ENCODE peak calls at places on chromosomes 12 and 14, in six cellular contexts. One of them, this sample, is unnamed. For H3K9me3, the result is how much of the 10 kb centered on the place peaks cover.

GRCh38 chr14:68663385-68664076 is 129.3 kb downstream of the ZFP36L1 start:
- DNase-seq in H1: no peak
- DNase-seq in K562: no peak
- DNase-seq in HCT116: no peak
- DNase-seq in GM12878: peak
- DNase-seq in HepG2: no peak
- DNase-seq in this sample: no peak

GRCh38 chr12:87953257-87953860 is 75.8 kb downstream of the C12orf50 start:
- DNase-seq in H1: no peak
- DNase-seq in K562: no peak
- DNase-seq in HCT116: peak
- DNase-seq in GM12878: no peak
- DNase-seq in HepG2: peak
- DNase-seq in this sample: peak

GRCh38 chr12:59164991-59165718 is 244.9 kb upstream of the LRIG3 start:
- DNase-seq in H1: no peak
- DNase-seq in K562: no peak
- DNase-seq in HCT116: peak
- DNase-seq in GM12878: no peak
- DNase-seq in HepG2: peak
- DNase-seq in this sample: no peak

GRCh38 chr12:64107776-64108175 is 114.3 kb downstream of the KICS2 start:
- DNase-seq in H1: no peak
- DNase-seq in K562: no peak
- DNase-seq in HCT116: no peak
- DNase-seq in GM12878: no peak
- DNase-seq in HepG2: no peak
- DNase-seq in this sample: no peak

GRCh38 chr14:105492051-105492965 is 1.3 kb downstream of the TEDC1 start:
- DNase-seq in H1: no peak
- DNase-seq in K562: no peak
- DNase-seq in HCT116: no peak
- DNase-seq in GM12878: no peak
- DNase-seq in HepG2: no peak
- DNase-seq in this sample: no peak

GRCh38 chr12:25623816-25624215 is 70.7 kb upstream of the LMNTD1 start:
- DNase-seq in H1: no peak
- DNase-seq in K562: no peak
- DNase-seq in HCT116: no peak
- DNase-seq in GM12878: no peak
- DNase-seq in HepG2: no peak
- DNase-seq in this sample: no peak

GRCh38 chr12:18811268-18811667 is 73.3 kb downstream of the CAPZA3 start:
- DNase-seq in H1: no peak
- DNase-seq in K562: no peak
- DNase-seq in HCT116: no peak
- DNase-seq in GM12878: no peak
- DNase-seq in HepG2: no peak
- DNase-seq in this sample: no peak

GRCh38 chr12:95277139-95277538 is 59.5 kb downstream of the VEZT start:
- DNase-seq in H1: no peak
- DNase-seq in K562: no peak
- DNase-seq in HCT116: no peak
- DNase-seq in GM12878: no peak
- DNase-seq in HepG2: no peak
- DNase-seq in this sample: no peak

GRCh38 chr14:58572092-58572853 is 65.5 kb upstream of the DACT1 start:
- DNase-seq in H1: no peak
- DNase-seq in K562: no peak
- DNase-seq in HCT116: no peak
- DNase-seq in GM12878: no peak
- DNase-seq in HepG2: peak
- DNase-seq in this sample: no peak

GRCh38 chr12:14577344-14577743 is 9.7 kb upstream of the PLBD1 start:
- DNase-seq in H1: no peak
- DNase-seq in K562: no peak
- DNase-seq in HCT116: no peak
- DNase-seq in GM12878: peak
- DNase-seq in HepG2: no peak
- DNase-seq in this sample: no peak

GRCh38 chr12:90174198-90174510 is 465.5 kb upstream of the ATP2B1 start:
- DNase-seq in H1: no peak
- DNase-seq in K562: no peak
- DNase-seq in HCT116: peak
- DNase-seq in GM12878: peak
- DNase-seq in HepG2: no peak
- DNase-seq in this sample: no peak

GRCh38 chr12:49295087-49296001 is at the start of gene PRPH:
- DNase-seq in H1: no peak
- DNase-seq in K562: no peak
- DNase-seq in HCT116: no peak
- DNase-seq in GM12878: no peak
- DNase-seq in HepG2: no peak
- DNase-seq in this sample: no peak

GRCh38 chr12:121214171-121214777 is 4.3 kb downstream of the P2RX4 start:
- DNase-seq in H1: no peak
- DNase-seq in K562: no peak
- DNase-seq in HCT116: no peak
- DNase-seq in GM12878: no peak
- DNase-seq in HepG2: no peak
- DNase-seq in this sample: no peak

GRCh38 chr14:65170768-65171251 is 68.5 kb upstream of the MAX start:
- DNase-seq in H1: no peak
- DNase-seq in K562: no peak
- DNase-seq in HCT116: no peak
- DNase-seq in GM12878: peak
- DNase-seq in HepG2: no peak
- DNase-seq in this sample: no peak

DNA sequence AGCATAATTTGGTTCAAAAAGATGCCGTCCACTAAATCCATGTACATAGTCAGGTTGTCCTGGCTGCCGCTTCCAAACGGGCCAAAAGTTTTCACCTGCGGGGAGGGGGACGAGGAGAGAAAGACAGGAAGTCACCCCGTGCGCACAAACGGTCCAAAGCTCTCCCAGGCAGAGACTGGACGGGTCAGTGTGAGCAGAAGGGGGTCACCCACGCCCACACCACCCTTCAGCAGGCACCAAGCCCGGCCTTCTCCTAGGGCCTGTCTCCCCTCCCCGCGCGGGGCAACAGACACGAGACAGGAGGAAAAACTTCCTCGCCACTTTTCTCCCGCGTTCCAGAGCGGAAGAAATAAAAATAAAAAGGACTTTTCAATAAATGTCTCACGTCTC is 881 bp downstream of the CCDC88C start:
- DNase-seq in H1: no peak
- DNase-seq in K562: peak
- DNase-seq in HCT116: no peak
- DNase-seq in GM12878: no peak
- DNase-seq in HepG2: no peak
- DNase-seq in this sample: no peak
- H3K4me3 ChIP-seq in H1: peak
- H3K4me3 ChIP-seq in K562: peak
- H3K4me3 ChIP-seq in HCT116: peak
- H3K4me3 ChIP-seq in GM12878: peak
- H3K4me3 ChIP-seq in HepG2: peak
- H3K4me3 ChIP-seq in this sample: peak

DNA sequence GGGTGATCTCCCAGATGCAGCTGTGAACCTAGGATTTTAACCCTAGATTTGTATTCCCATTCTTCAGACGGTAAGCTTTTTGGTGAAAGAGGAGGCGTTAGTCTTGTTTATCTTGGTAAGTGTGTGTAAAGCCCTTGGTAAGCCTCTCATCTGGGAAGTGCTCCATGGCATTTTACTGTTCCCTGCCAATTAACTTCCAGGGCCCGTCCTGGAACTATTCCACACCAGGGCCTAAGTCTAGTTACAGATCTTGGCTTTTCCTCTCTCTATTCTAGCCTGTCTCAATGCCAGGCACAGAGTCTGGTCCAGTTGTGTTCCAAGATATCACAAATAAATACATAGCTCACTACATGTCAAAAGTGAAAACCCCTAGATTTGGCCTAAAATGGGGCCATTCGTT is 42.4 kb downstream of the YEATS4 start:
- DNase-seq in H1: no peak
- DNase-seq in K562: no peak
- DNase-seq in HCT116: no peak
- DNase-seq in GM12878: no peak
- DNase-seq in HepG2: no peak
- DNase-seq in this sample: no peak
- TF ChIP-seq ZNF274 in H1: no peak
- TF ChIP-seq ZNF274 in K562: no peak
- TF ChIP-seq ZNF274 in HCT116: no peak
- TF ChIP-seq ZNF274 in GM12878: no peak
- TF ChIP-seq ZNF274 in HepG2: no peak
- TF ChIP-seq ZNF274 in this sample: no peak

DNA sequence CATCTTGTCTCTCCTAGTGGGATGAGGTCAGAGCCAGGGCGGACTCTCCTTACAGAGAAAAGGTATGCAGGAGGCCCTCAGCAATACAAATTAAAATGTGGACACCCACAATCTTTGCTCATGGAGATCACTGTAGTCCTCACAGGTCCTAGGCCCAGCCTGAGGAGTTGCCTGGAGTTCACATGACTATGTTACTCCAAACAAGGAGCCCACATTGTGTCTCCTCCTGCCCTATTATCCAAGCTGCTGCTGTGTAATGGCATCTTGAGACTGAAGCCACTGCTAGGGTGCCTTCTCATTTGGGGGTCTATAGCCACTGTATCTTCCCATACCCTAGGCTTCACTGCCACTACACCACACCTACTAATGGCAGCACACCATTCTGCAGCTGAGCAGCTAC is 11.0 kb downstream of the OR4K1 start:
- DNase-seq in H1: no peak
- DNase-seq in K562: no peak
- DNase-seq in HCT116: no peak
- DNase-seq in GM12878: no peak
- DNase-seq in HepG2: no peak
- DNase-seq in this sample: no peak
- H3K9me3 ChIP-seq in H1: under half
- H3K9me3 ChIP-seq in K562: under half
- H3K9me3 ChIP-seq in HCT116: under half
- H3K9me3 ChIP-seq in GM12878: under half
- H3K9me3 ChIP-seq in HepG2: under half
- H3K9me3 ChIP-seq in this sample: under half

GRCh38 chr12:46390881-46391280 is 18.3 kb upstream of the SLC38A2 start:
- DNase-seq in H1: no peak
- DNase-seq in K562: no peak
- DNase-seq in HCT116: no peak
- DNase-seq in GM12878: no peak
- DNase-seq in HepG2: peak
- DNase-seq in this sample: no peak

GRCh38 chr12:46388427-46388992 is 15.9 kb upstream of the SLC38A2 start:
- DNase-seq in H1: no peak
- DNase-seq in K562: no peak
- DNase-seq in HCT116: no peak
- DNase-seq in GM12878: peak
- DNase-seq in HepG2: no peak
- DNase-seq in this sample: no peak

GRCh38 chr12:46387697-46388096 is 15.1 kb upstream of the SLC38A2 start:
- DNase-seq in H1: no peak
- DNase-seq in K562: no peak
- DNase-seq in HCT116: no peak
- DNase-seq in GM12878: no peak
- DNase-seq in HepG2: no peak
- DNase-seq in this sample: no peak

GRCh38 chr12:46390304-46390703 is 17.7 kb upstream of the SLC38A2 start:
- DNase-seq in H1: no peak
- DNase-seq in K562: no peak
- DNase-seq in HCT116: no peak
- DNase-seq in GM12878: no peak
- DNase-seq in HepG2: peak
- DNase-seq in this sample: no peak

GRCh38 chr12:46389130-46389616 is 16.6 kb upstream of the SLC38A2 start:
- DNase-seq in H1: no peak
- DNase-seq in K562: no peak
- DNase-seq in HCT116: no peak
- DNase-seq in GM12878: no peak
- DNase-seq in HepG2: no peak
- DNase-seq in this sample: no peak
- H3K4me3 ChIP-seq in H1: no peak
- H3K4me3 ChIP-seq in K562: no peak
- H3K4me3 ChIP-seq in HCT116: no peak
- H3K4me3 ChIP-seq in GM12878: peak
- H3K4me3 ChIP-seq in HepG2: no peak
- H3K4me3 ChIP-seq in this sample: no peak

GRCh38 chr14:22553445-22553844 is 35.6 kb downstream of the DAD1 start:
- DNase-seq in H1: no peak
- DNase-seq in K562: no peak
- DNase-seq in HCT116: no peak
- DNase-seq in GM12878: no peak
- DNase-seq in HepG2: no peak
- DNase-seq in this sample: no peak
- TF ChIP-seq ZNF274 in H1: no peak
- TF ChIP-seq ZNF274 in K562: no peak
- TF ChIP-seq ZNF274 in HCT116: no peak
- TF ChIP-seq ZNF274 in GM12878: no peak
- TF ChIP-seq ZNF274 in HepG2: no peak
- TF ChIP-seq ZNF274 in this sample: no peak

GRCh38 chr14:94880140-94880539 is 110.2 kb upstream of the GSC start:
- DNase-seq in H1: no peak
- DNase-seq in K562: no peak
- DNase-seq in HCT116: no peak
- DNase-seq in GM12878: no peak
- DNase-seq in HepG2: no peak
- DNase-seq in this sample: no peak

GRCh38 chr14:94879504-94879903 is 109.6 kb upstream of the GSC start:
- DNase-seq in H1: no peak
- DNase-seq in K562: no peak
- DNase-seq in HCT116: no peak
- DNase-seq in GM12878: no peak
- DNase-seq in HepG2: no peak
- DNase-seq in this sample: no peak

GRCh38 chr14:94884616-94885230 is 114.8 kb upstream of the GSC start:
- DNase-seq in H1: no peak
- DNase-seq in K562: no peak
- DNase-seq in HCT116: no peak
- DNase-seq in GM12878: no peak
- DNase-seq in HepG2: no peak
- DNase-seq in this sample: no peak

GRCh38 chr14:94880805-94881204 is 110.9 kb upstream of the GSC start:
- DNase-seq in H1: no peak
- DNase-seq in K562: no peak
- DNase-seq in HCT116: no peak
- DNase-seq in GM12878: no peak
- DNase-seq in HepG2: no peak
- DNase-seq in this sample: no peak

GRCh38 chr14:94882401-94882800 is 112.5 kb upstream of the GSC start:
- DNase-seq in H1: no peak
- DNase-seq in K562: no peak
- DNase-seq in HCT116: no peak
- DNase-seq in GM12878: no peak
- DNase-seq in HepG2: no peak
- DNase-seq in this sample: no peak
- H3K9me3 ChIP-seq in H1: under half
- H3K9me3 ChIP-seq in K562: under half
- H3K9me3 ChIP-seq in HCT116: under half
- H3K9me3 ChIP-seq in GM12878: under half
- H3K9me3 ChIP-seq in HepG2: under half
- H3K9me3 ChIP-seq in this sample: under half

DNA sequence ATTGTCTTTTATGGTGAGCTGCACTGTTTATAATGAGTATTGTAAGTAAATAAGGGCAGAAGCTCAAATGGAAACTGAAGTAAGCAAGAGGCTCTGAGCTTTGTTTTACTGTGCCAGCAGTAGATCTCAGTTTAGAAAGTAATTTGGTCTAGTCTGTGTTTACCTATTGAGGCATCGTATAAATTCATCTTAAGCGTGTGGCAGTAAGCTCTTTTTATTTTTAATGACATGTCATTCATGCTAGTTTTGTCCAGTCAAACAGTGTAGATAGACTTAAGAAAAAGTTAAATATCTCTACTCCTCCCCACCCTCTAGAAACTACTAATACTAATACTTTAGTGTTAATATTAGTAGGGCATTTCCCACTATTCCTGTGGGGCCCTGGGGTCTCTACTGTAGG is 2.0 kb downstream of the ANO6 start:
- DNase-seq in H1: no peak
- DNase-seq in K562: no peak
- DNase-seq in HCT116: no peak
- DNase-seq in GM12878: no peak
- DNase-seq in HepG2: no peak
- DNase-seq in this sample: no peak
- H3K4me3 ChIP-seq in H1: peak
- H3K4me3 ChIP-seq in K562: peak
- H3K4me3 ChIP-seq in HCT116: peak
- H3K4me3 ChIP-seq in GM12878: peak
- H3K4me3 ChIP-seq in HepG2: peak
- H3K4me3 ChIP-seq in this sample: peak

This sample was measured in NT2/D1.